ENCODE peak calls at places on chromosomes 12 and 14, in seven cellular contexts. Q is effector CD8-positive, alpha-beta T cell; M is non-pigmented ciliary epithelial cell; S is right atrium auricular region; I is AG04450; B is nephron progenitor cell; H is mesothelial cell of epicardium. F is an unnamed sample.

GRCh38 chr14:99475660-99476059 is 5.0 kb downstream of the SETD3 start:
- DNase-seq in Q (no peak), M (no peak), H (no peak), S (no peak), I (no peak), B (no peak), F (no peak)

GRCh38 chr12:56257491-56258067 is 605 bp downstream of the ANKRD52 start:
- DNase-seq in B (peak), I (no peak), Q (no peak), H (peak), S (no peak), M (no peak), F (no peak)

GRCh38 chr12:10701226-10701681 is 21.9 kb downstream of the YBX3 start:
- DNase-seq in H (no peak), M (no peak), I (no peak), S (no peak), Q (no peak), B (no peak), F (no peak)

GRCh38 chr12:124952801-124953200 is 36.1 kb downstream of the DHX37 start:
- DNase-seq in Q (no peak), B (no peak), I (no peak), H (no peak), M (no peak), S (no peak), F (no peak)

GRCh38 chr12:48015129-48015528 is 10.9 kb upstream of the COL2A1 start:
- DNase-seq in M (no peak), S (no peak), B (no peak), I (no peak), Q (no peak), H (no peak), F (no peak)

GRCh38 chr14:76920572-76921175 is 94.5 kb downstream of the LRRC74A start:
- DNase-seq in Q (no peak), M (no peak), I (no peak), H (no peak), S (no peak), B (peak), F (no peak)

GRCh38 chr12:100174506-100174905 is 26.1 kb upstream of the ACTR6 start:
- DNase-seq in S (no peak), B (no peak), H (no peak), M (no peak), I (no peak), Q (no peak), F (no peak)

GRCh38 chr12:119118625-119119024 is 60.1 kb upstream of the HSPB8 start:
- DNase-seq in Q (no peak), S (no peak), H (peak), I (no peak), M (no peak), B (no peak), F (no peak)

GRCh38 chr14:65238456-65238855 is 136.1 kb upstream of the MAX start:
- DNase-seq in I (peak), H (no peak), S (no peak), M (peak), Q (no peak), B (no peak), F (no peak)

GRCh38 chr12:53508534-53509199 is 1.4 kb upstream of the NPFF start:
- DNase-seq in S (peak), I (peak), M (no peak), B (peak), H (peak), Q (peak), F (no peak)

GRCh38 chr14:68254669-68255527 is 435.3 kb downstream of the RAD51B start:
- DNase-seq in H (no peak), M (no peak), B (no peak), S (no peak), Q (no peak), I (no peak), F (no peak)

GRCh38 chr12:64107776-64108175 is 114.3 kb downstream of the KICS2 start:
- DNase-seq in H (no peak), M (no peak), I (no peak), B (no peak), Q (no peak), S (no peak), F (no peak)

GRCh38 chr12:114416028-114416427 is 10.1 kb upstream of the TBX5 start:
- DNase-seq in S (no peak), M (no peak), Q (no peak), H (no peak), I (no peak), B (no peak), F (no peak)

GRCh38 chr12:89461649-89462612 is 62.7 kb downstream of the GALNT4 start:
- DNase-seq in I (peak), Q (no peak), H (no peak), M (no peak), S (no peak), B (no peak), F (no peak)

GRCh38 chr14:30638926-30639325 is 16.8 kb downstream of the SCFD1 start:
- DNase-seq in I (no peak), B (no peak), S (no peak), Q (no peak), M (no peak), H (no peak), F (no peak)

GRCh38 chr14:105281354-105282097 is 19.3 kb downstream of the BRF1 start:
- DNase-seq in I (peak), S (no peak), Q (no peak), H (no peak), M (peak), B (peak), F (peak)

GRCh38 chr12:175250-175649 is 38.7 kb downstream of the SLC6A12 start:
- DNase-seq in H (peak), M (no peak), S (no peak), I (no peak), Q (no peak), B (no peak), F (no peak)

GRCh38 chr14:103280278-103280917 is 53.6 kb upstream of the EIF5 start:
- DNase-seq in M (no peak), Q (no peak), H (no peak), S (peak), I (no peak), B (no peak), F (no peak)

GRCh38 chr12:2084553-2085296 is 31.9 kb downstream of the CACNA1C start:
- DNase-seq in H (no peak), I (no peak), M (no peak), B (no peak), Q (no peak), S (peak), F (no peak)

GRCh38 chr12:106049105-106049504 is 89.6 kb downstream of the NUAK1 start:
- DNase-seq in B (no peak), S (no peak), M (no peak), H (no peak), Q (no peak), I (no peak), F (no peak)

GRCh38 chr12:19434538-19434937 is 4.8 kb upstream of the AEBP2 start:
- DNase-seq in I (no peak), H (no peak), S (no peak), Q (no peak), B (no peak), M (no peak), F (no peak)